ENCODE peak calls at places on chromosomes 4 and X, in four cellular contexts. Q is stimulated activated CD8-positive, alpha-beta memory T cell treated with anti-CD3 and anti-CD28 coated beads, Interleukin-12 subunit alpha, Interleukin-12 subunit beta, amount 100 ng/mL, for 4 hours; X is osteocyte; C is endodermal cell. G is an unnamed sample.

GRCh38 chr4:16116019-16116418 is 32.2 kb upstream of the PROM1 start:
- DNase-seq in X (peak; percentile 80), Q (no peak), C (peak; percentile 16), G (no peak)

GRCh38 chr4:25258980-25259578 is 25.2 kb downstream of the PI4K2B start:
- DNase-seq in C (no peak), X (no peak), Q (no peak), G (no peak)

GRCh38 chrX:154991039-154991438 is 31.5 kb downstream of the F8 start:
- DNase-seq in C (no peak), X (no peak), Q (no peak), G (no peak)

GRCh38 chr4:125315571-125316390 is 1.0 kb downstream of the FAT4 start:
- DNase-seq in Q (no peak), C (peak; percentile 85), X (peak; percentile 85), G (no peak)

GRCh38 chr4:139951051-139951450 is 202.9 kb downstream of the MAML3 start:
- DNase-seq in C (no peak), X (no peak), Q (no peak), G (no peak)

GRCh38 chrX:71617742-71618141 is 569 bp downstream of the CXCR3 start:
- DNase-seq in Q (no peak), X (no peak), C (no peak), G (no peak)

GRCh38 chr4:90357117-90357710 is 230.0 kb downstream of the CCSER1 start:
- DNase-seq in Q (no peak), X (no peak), C (no peak), G (no peak)

GRCh38 chr4:76194325-76194724 is 19.3 kb downstream of the SCARB2 start:
- DNase-seq in Q (no peak), X (no peak), C (no peak), G (no peak)

GRCh38 chr4:73759357-73759756 is 19.0 kb downstream of the CXCL8 start:
- DNase-seq in X (no peak), Q (no peak), C (no peak), G (no peak)

GRCh38 chrX:9899640-9900075 is 67.5 kb upstream of the CLDN34 start:
- DNase-seq in Q (no peak), X (no peak), C (no peak), G (no peak)

GRCh38 chrX:124231454-124231853 is 101.0 kb upstream of the TEX13D start:
- DNase-seq in X (no peak), C (no peak), Q (no peak), G (no peak)

GRCh38 chr4:139282375-139283075 is 2.5 kb upstream of the MGARP start:
- DNase-seq in X (no peak), C (no peak), Q (no peak), G (no peak)

GRCh38 chr4:22500831-22501714 is 14.8 kb downstream of the ADGRA3 start:
- DNase-seq in Q (no peak), X (no peak), C (no peak), G (no peak)

GRCh38 chr4:89486042-89486441 is 178.4 kb upstream of the GPRIN3 start:
- DNase-seq in X (no peak), Q (no peak), C (no peak), G (no peak)

GRCh38 chrX:133415276-133416105 is at the start of gene GPC4:
- DNase-seq in X (peak; percentile 90), C (peak; percentile 90), Q (no peak), G (no peak)

GRCh38 chr4:32560306-32560705 is 1840.1 kb downstream of the PCDH7 start:
- DNase-seq in C (no peak), Q (no peak), X (no peak), G (no peak)

GRCh38 chr4:32425243-32425642 is 1705.1 kb downstream of the PCDH7 start:
- DNase-seq in Q (no peak), X (no peak), C (no peak), G (no peak)

GRCh38 chrX:66675541-66675940 is 36.7 kb upstream of the EDA2R start:
- DNase-seq in C (no peak), X (no peak), Q (no peak), G (no peak)

GRCh38 chr4:183431614-183432013 is 12.8 kb upstream of the CDKN2AIP start:
- DNase-seq in X (no peak), Q (no peak), C (no peak), G (no peak)

GRCh38 chrX:151973851-151974335 is 583 bp downstream of the GABRE start:
- DNase-seq in Q (no peak), C (no peak), X (no peak), G (no peak)

GRCh38 chrX:37993857-37994619 is 12.3 kb upstream of the SYTL5 start:
- DNase-seq in C (peak; percentile 75), X (no peak), Q (no peak), G (no peak)

G was measured in activated B cell treated with CpG ODN at 0.5 μM for 24 hours.